ENCODE peak calls at places on chromosomes 3 and 15, in ten cellular contexts. X is brain microvascular endothelial cell, C is stomach, J is mucosa of descending colon, Z is fibroblast of lung, L is sigmoid colon, S is HFFc6, G is cardiac muscle cell, E is breast epithelium, D is spleen. R is an unnamed sample.

GRCh38 chr15:43912991-43913927 is 86.5 kb downstream of the WDR76 start:
- DNase-seq in X (peak), D (no peak), S (peak), J (no peak), G (peak), C (no peak), Z (peak), L (no peak), E (no peak), R (no peak)

GRCh38 chr15:60591491-60592385 is 112.8 kb upstream of the ICE2 start:
- DNase-seq in E (no peak), C (peak), D (peak), L (peak), G (peak), Z (peak), J (peak), S (no peak), X (no peak), R (peak)

GRCh38 chr3:30073622-30074021 is 532.8 kb upstream of the TGFBR2 start:
- DNase-seq in J (no peak), G (peak), C (no peak), Z (peak), S (no peak), D (no peak), L (no peak), E (no peak), X (no peak), R (no peak)

GRCh38 chr3:127547761-127548605 is 42.5 kb downstream of the TPRA1 start:
- DNase-seq in L (peak), S (peak), D (peak), Z (peak), C (peak), X (peak), J (peak), G (peak), E (peak), R (peak)

GRCh38 chr15:77013786-77014136 is 18.8 kb downstream of the PSTPIP1 start:
- DNase-seq in J (no peak), C (peak), L (no peak), X (no peak), D (peak), S (no peak), G (no peak), E (no peak), Z (no peak), R (no peak)

GRCh38 chr3:185558395-185558794 is 6.0 kb upstream of the LIPH start:
- DNase-seq in J (peak), Z (no peak), D (peak), S (no peak), X (no peak), C (peak), E (peak), L (no peak), G (no peak), R (no peak)

GRCh38 chr3:13325892-13326443 is 94.2 kb downstream of the NUP210 start:
- DNase-seq in C (peak), J (no peak), E (no peak), X (no peak), L (no peak), G (no peak), D (no peak), Z (no peak), S (no peak), R (no peak)

GRCh38 chr3:114590309-114591047 is 296.6 kb downstream of the TIGIT start:
- DNase-seq in E (no peak), G (no peak), D (no peak), S (no peak), J (no peak), X (no peak), L (no peak), C (no peak), Z (no peak), R (no peak)

GRCh38 chr3:72082121-72082715 is 297.3 kb upstream of the PROK2 start:
- DNase-seq in G (peak), L (no peak), E (no peak), S (no peak), C (peak), J (no peak), D (no peak), X (no peak), Z (no peak), R (no peak)

GRCh38 chr3:183698318-183698731 is 728 bp downstream of the YEATS2 start:
- DNase-seq in D (peak), E (no peak), G (peak), C (no peak), X (no peak), J (peak), L (peak), Z (peak), S (peak), R (peak)

GRCh38 chr3:139979991-139980390 is 45.0 kb downstream of the CLSTN2 start:
- DNase-seq in G (no peak), X (no peak), S (no peak), L (no peak), E (no peak), J (no peak), Z (no peak), C (no peak), D (no peak), R (no peak)

GRCh38 chr3:139978966-139979365 is 44.0 kb downstream of the CLSTN2 start:
- DNase-seq in E (no peak), Z (no peak), S (no peak), X (no peak), D (no peak), L (no peak), G (no peak), C (no peak), J (no peak), R (no peak)

DNA sequence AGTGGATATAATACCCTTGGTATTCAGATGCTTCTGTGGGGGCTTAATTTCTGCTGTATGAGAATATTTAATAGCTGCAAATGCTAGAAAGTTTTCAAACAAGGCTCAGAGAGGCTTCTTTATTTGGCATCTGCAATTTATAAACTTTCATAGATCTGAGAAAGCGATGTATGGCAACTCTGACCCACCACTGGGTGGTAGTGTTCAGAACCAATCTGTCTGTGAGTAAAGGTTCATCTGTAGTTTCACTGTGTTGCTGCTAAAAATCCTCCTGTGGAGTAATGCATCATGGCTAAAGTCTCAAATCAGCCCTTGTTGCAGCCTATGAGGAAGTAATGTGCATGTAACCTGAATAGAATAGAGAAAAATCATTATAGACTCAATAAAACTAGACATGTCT is 47.4 kb downstream of the CLSTN2 start:
- DNase-seq in Z (no peak), X (no peak), S (no peak), L (no peak), J (no peak), D (no peak), G (peak), C (no peak), E (no peak), R (no peak)
- TF ChIP-seq CTCF in Z (no peak), X (peak), S (peak), L (peak), J (no peak), D (no peak), G (no peak), C (no peak), E (no peak), R (no peak)

GRCh38 chr15:39434751-39435238 is 146.1 kb upstream of the THBS1 start:
- DNase-seq in L (no peak), X (no peak), J (no peak), E (no peak), S (no peak), Z (no peak), D (no peak), G (peak), C (no peak), R (no peak)
- TF ChIP-seq CTCF in L (no peak), X (no peak), J (no peak), E (no peak), S (no peak), Z (no peak), D (no peak), G (no peak), C (no peak), R (no peak)

DNA sequence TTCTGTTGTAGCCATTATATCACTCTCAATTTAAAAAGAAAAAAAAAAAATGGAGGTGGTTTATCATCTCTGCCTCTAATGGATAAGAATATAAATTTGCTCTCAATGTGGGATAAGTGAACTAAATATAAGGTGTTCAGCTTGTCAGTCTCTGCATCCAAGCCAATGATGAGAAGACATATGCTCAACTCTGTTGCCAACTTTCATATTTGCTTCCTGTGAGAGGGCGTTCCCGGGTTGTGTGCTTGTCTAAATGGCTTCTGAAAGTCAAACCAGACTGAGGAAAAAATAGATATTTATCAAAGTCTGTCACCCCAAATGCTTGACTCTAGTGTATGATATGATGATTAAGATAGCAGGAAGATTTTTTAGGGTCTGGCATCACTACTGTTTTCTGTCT is 422.0 kb downstream of the ZNF385D start:
- DNase-seq in X (no peak), G (no peak), E (no peak), S (no peak), C (no peak), L (no peak), J (no peak), Z (no peak), D (no peak), R (no peak)
- TF ChIP-seq CTCF in X (no peak), G (no peak), E (no peak), S (no peak), C (no peak), L (no peak), J (no peak), Z (no peak), D (no peak), R (no peak)

GRCh38 chr3:158443632-158444031 is 127.4 kb upstream of the MLF1 start:
- DNase-seq in G (no peak), E (no peak), D (no peak), L (no peak), Z (no peak), X (no peak), C (no peak), S (no peak), J (no peak), R (no peak)
- TF ChIP-seq CTCF in G (no peak), E (no peak), D (no peak), L (no peak), Z (no peak), X (no peak), C (no peak), S (no peak), J (no peak), R (no peak)

GRCh38 chr3:49930922-49931321 is 1.3 kb upstream of the MON1A start:
- DNase-seq in J (no peak), G (no peak), E (no peak), S (no peak), C (no peak), D (no peak), X (no peak), Z (no peak), L (no peak), R (no peak)
- TF ChIP-seq CTCF in J (no peak), G (no peak), E (no peak), S (peak), C (no peak), D (no peak), X (no peak), Z (no peak), L (no peak), R (no peak)

GRCh38 chr3:197511853-197512635 is 43.7 kb downstream of the BDH1 start:
- DNase-seq in J (no peak), E (no peak), C (no peak), X (no peak), S (no peak), G (no peak), D (no peak), L (no peak), Z (no peak), R (no peak)
- TF ChIP-seq CTCF in J (no peak), E (no peak), C (no peak), X (peak), S (no peak), G (no peak), D (no peak), L (no peak), Z (no peak), R (no peak)

DNA sequence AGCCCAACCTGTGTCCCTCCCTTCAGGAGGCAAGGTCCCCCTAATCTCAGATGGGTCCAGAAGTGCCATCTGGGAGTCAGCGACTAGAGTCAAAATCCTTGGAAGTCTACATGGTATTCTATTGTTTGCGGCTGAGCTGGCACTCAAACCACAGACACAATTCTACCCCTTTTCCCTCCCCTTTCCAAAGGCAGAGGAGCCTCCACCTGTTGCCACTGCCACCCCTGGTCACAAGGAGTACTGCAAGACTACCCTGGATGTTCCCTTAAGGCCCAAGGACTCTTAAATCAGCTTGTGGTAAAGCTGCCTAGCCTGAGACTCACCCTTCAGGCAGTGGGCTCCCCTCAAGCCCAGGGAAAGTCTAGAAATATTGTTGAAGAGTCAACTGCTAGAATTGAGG is 4.3 kb upstream of the OR5H6 start:
- DNase-seq in E (no peak), L (no peak), G (no peak), S (no peak), D (no peak), C (no peak), X (no peak), J (no peak), Z (no peak), R (no peak)
- TF ChIP-seq CTCF in E (no peak), L (no peak), G (no peak), S (no peak), D (no peak), C (no peak), X (peak), J (no peak), Z (no peak), R (no peak)

GRCh38 chr15:85832389-85832788 is 37.7 kb upstream of the KLHL25 start:
- DNase-seq in E (no peak), G (no peak), X (no peak), J (no peak), D (no peak), Z (no peak), L (no peak), S (no peak), C (no peak), R (no peak)

GRCh38 chr15:85834651-85835050 is 39.9 kb upstream of the KLHL25 start:
- DNase-seq in G (no peak), Z (no peak), S (no peak), C (no peak), E (no peak), X (no peak), J (no peak), D (no peak), L (no peak), R (no peak)

GRCh38 chr15:85828869-85829268 is 34.1 kb upstream of the KLHL25 start:
- DNase-seq in D (no peak), C (no peak), Z (no peak), S (no peak), G (no peak), E (no peak), X (no peak), L (no peak), J (no peak), R (no peak)

GRCh38 chr15:85828026-85828597 is 33.4 kb upstream of the KLHL25 start:
- DNase-seq in D (no peak), X (no peak), C (no peak), E (no peak), J (no peak), L (no peak), G (no peak), Z (no peak), S (no peak), R (no peak)

GRCh38 chr15:85831415-85832113 is 36.8 kb upstream of the KLHL25 start:
- DNase-seq in G (peak), E (peak), D (no peak), X (peak), C (peak), L (peak), J (peak), S (peak), Z (peak), R (no peak)
- TF ChIP-seq CTCF in G (peak), E (no peak), D (peak), X (peak), C (peak), L (peak), J (peak), S (peak), Z (peak), R (peak)

GRCh38 chr3:52986938-52987337 is 58.9 kb downstream of the SFMBT1 start:
- DNase-seq in S (peak), C (no peak), E (no peak), J (no peak), Z (peak), G (peak), D (no peak), L (no peak), X (peak), R (no peak)
- TF ChIP-seq CTCF in S (peak), C (no peak), E (no peak), J (no peak), Z (peak), G (peak), D (no peak), L (no peak), X (peak), R (no peak)

R was measured in coronary artery.